ENCODE peak calls at places on chromosomes 13 and 19, in five cellular contexts. One of them, this sample, is unnamed.

GRCh38 chr13:73403362-73404150 is 344.8 kb downstream of the KLF5 start:
- DNase-seq in heart right ventricle: no peak
- DNase-seq in body of pancreas: no peak
- DNase-seq in CD8-positive, alpha-beta memory T cell: no peak
- DNase-seq in foreskin keratinocyte: no peak
- DNase-seq in this sample: no peak

GRCh38 chr13:27637289-27637626 is 15.6 kb downstream of the POLR1D start:
- DNase-seq in heart right ventricle: no peak
- DNase-seq in body of pancreas: no peak
- DNase-seq in CD8-positive, alpha-beta memory T cell: no peak
- DNase-seq in foreskin keratinocyte: no peak
- DNase-seq in this sample: no peak

GRCh38 chr19:19428746-19429145 is 23.3 kb downstream of the GATAD2A start:
- DNase-seq in heart right ventricle: no peak
- DNase-seq in body of pancreas: no peak
- DNase-seq in CD8-positive, alpha-beta memory T cell: no peak
- DNase-seq in foreskin keratinocyte: no peak
- DNase-seq in this sample: no peak

GRCh38 chr19:14048439-14049153 is 13.3 kb downstream of the PALM3 start:
- DNase-seq in heart right ventricle: peak; percentile 42
- DNase-seq in body of pancreas: peak; percentile 34
- DNase-seq in CD8-positive, alpha-beta memory T cell: peak; percentile 65
- DNase-seq in foreskin keratinocyte: no peak
- DNase-seq in this sample: no peak

GRCh38 chr19:38831142-38831605 is 420 bp downstream of the ECH1 start:
- DNase-seq in heart right ventricle: peak; percentile 54
- DNase-seq in body of pancreas: peak; percentile 87
- DNase-seq in CD8-positive, alpha-beta memory T cell: no peak
- DNase-seq in foreskin keratinocyte: no peak
- DNase-seq in this sample: no peak

GRCh38 chr13:99959538-99960230 is 11.9 kb downstream of the ZIC5 start:
- DNase-seq in heart right ventricle: no peak
- DNase-seq in body of pancreas: no peak
- DNase-seq in CD8-positive, alpha-beta memory T cell: no peak
- DNase-seq in foreskin keratinocyte: no peak
- DNase-seq in this sample: peak; percentile 26

GRCh38 chr13:95573226-95573625 is 20.7 kb downstream of the CLDN10 start:
- DNase-seq in heart right ventricle: no peak
- DNase-seq in body of pancreas: no peak
- DNase-seq in CD8-positive, alpha-beta memory T cell: no peak
- DNase-seq in foreskin keratinocyte: peak; percentile 14
- DNase-seq in this sample: peak; percentile 86

GRCh38 chr19:6066661-6067646 is 43.3 kb downstream of the RFX2 start:
- DNase-seq in heart right ventricle: peak; percentile 97
- DNase-seq in body of pancreas: peak; percentile 97
- DNase-seq in CD8-positive, alpha-beta memory T cell: no peak
- DNase-seq in foreskin keratinocyte: peak; percentile 68
- DNase-seq in this sample: peak; percentile 77

GRCh38 chr13:97344250-97345175 is 89.5 kb upstream of the RAP2A start:
- DNase-seq in heart right ventricle: peak; percentile 70
- DNase-seq in body of pancreas: peak; percentile 60
- DNase-seq in CD8-positive, alpha-beta memory T cell: peak; percentile 12
- DNase-seq in foreskin keratinocyte: no peak
- DNase-seq in this sample: no peak

GRCh38 chr13:39451860-39452301 is 151.1 kb downstream of the LHFPL6 start:
- DNase-seq in heart right ventricle: peak; percentile 63
- DNase-seq in body of pancreas: peak; percentile 25
- DNase-seq in CD8-positive, alpha-beta memory T cell: no peak
- DNase-seq in foreskin keratinocyte: no peak
- DNase-seq in this sample: no peak

GRCh38 chr19:35403116-35403760 is 32.4 kb downstream of the GPR42 start:
- DNase-seq in heart right ventricle: no peak
- DNase-seq in body of pancreas: no peak
- DNase-seq in CD8-positive, alpha-beta memory T cell: no peak
- DNase-seq in foreskin keratinocyte: no peak
- DNase-seq in this sample: no peak

GRCh38 chr13:40164137-40164536 is 502.3 kb downstream of the FOXO1 start:
- DNase-seq in heart right ventricle: no peak
- DNase-seq in body of pancreas: no peak
- DNase-seq in CD8-positive, alpha-beta memory T cell: no peak
- DNase-seq in foreskin keratinocyte: no peak
- DNase-seq in this sample: no peak

GRCh38 chr13:100454876-100455275 is 133.7 kb downstream of the GGACT start:
- DNase-seq in heart right ventricle: no peak
- DNase-seq in body of pancreas: no peak
- DNase-seq in CD8-positive, alpha-beta memory T cell: no peak
- DNase-seq in foreskin keratinocyte: peak; percentile 46
- DNase-seq in this sample: no peak

GRCh38 chr19:36423925-36424324 is 5.5 kb upstream of the ZFP82 start:
- DNase-seq in heart right ventricle: no peak
- DNase-seq in body of pancreas: no peak
- DNase-seq in CD8-positive, alpha-beta memory T cell: no peak
- DNase-seq in foreskin keratinocyte: no peak
- DNase-seq in this sample: no peak

GRCh38 chr13:97866346-97866745 is 87.1 kb upstream of the IPO5 start:
- DNase-seq in heart right ventricle: no peak
- DNase-seq in body of pancreas: no peak
- DNase-seq in CD8-positive, alpha-beta memory T cell: no peak
- DNase-seq in foreskin keratinocyte: peak; percentile 33
- DNase-seq in this sample: no peak

GRCh38 chr13:112972258-112972657 is 3.2 kb downstream of the MCF2L start:
- DNase-seq in heart right ventricle: no peak
- DNase-seq in body of pancreas: no peak
- DNase-seq in CD8-positive, alpha-beta memory T cell: no peak
- DNase-seq in foreskin keratinocyte: no peak
- DNase-seq in this sample: peak; percentile 4

GRCh38 chr13:112970552-112971287 is 1.7 kb downstream of the MCF2L start:
- DNase-seq in heart right ventricle: no peak
- DNase-seq in body of pancreas: peak; percentile 6
- DNase-seq in CD8-positive, alpha-beta memory T cell: no peak
- DNase-seq in foreskin keratinocyte: no peak
- DNase-seq in this sample: peak; percentile 23

GRCh38 chr13:112972867-112973576 is 4.0 kb downstream of the MCF2L start:
- DNase-seq in heart right ventricle: no peak
- DNase-seq in body of pancreas: peak; percentile 17
- DNase-seq in CD8-positive, alpha-beta memory T cell: no peak
- DNase-seq in foreskin keratinocyte: no peak
- DNase-seq in this sample: peak; percentile 17

GRCh38 chr13:112969692-112970338 is 801 bp downstream of the MCF2L start:
- DNase-seq in heart right ventricle: no peak
- DNase-seq in body of pancreas: peak; percentile 6
- DNase-seq in CD8-positive, alpha-beta memory T cell: no peak
- DNase-seq in foreskin keratinocyte: no peak
- DNase-seq in this sample: peak; percentile 6

GRCh38 chr13:112971288-112971643 is 2.3 kb downstream of the MCF2L start:
- DNase-seq in heart right ventricle: no peak
- DNase-seq in body of pancreas: peak; percentile 15
- DNase-seq in CD8-positive, alpha-beta memory T cell: no peak
- DNase-seq in foreskin keratinocyte: no peak
- DNase-seq in this sample: peak; percentile 20
- H3K27me3 ChIP-seq in heart right ventricle: no peaks in the 10 kb centered on the region
- H3K27me3 ChIP-seq in body of pancreas: no peaks in the 10 kb centered on the region
- H3K27me3 ChIP-seq in CD8-positive, alpha-beta memory T cell: no peaks in the 10 kb centered on the region
- H3K27me3 ChIP-seq in foreskin keratinocyte: peaks cover 50% of the 10 kb centered on the region
- H3K27me3 ChIP-seq in this sample: peaks cover 49% of the 10 kb centered on the region

GRCh38 chr19:4152241-4152998 is 1.0 kb upstream of the CREB3L3 start:
- DNase-seq in heart right ventricle: no peak
- DNase-seq in body of pancreas: no peak
- DNase-seq in CD8-positive, alpha-beta memory T cell: no peak
- DNase-seq in foreskin keratinocyte: no peak
- DNase-seq in this sample: no peak
- H3K27me3 ChIP-seq in heart right ventricle: peaks cover 59% of the 10 kb centered on the region
- H3K27me3 ChIP-seq in body of pancreas: no peaks in the 10 kb centered on the region
- H3K27me3 ChIP-seq in CD8-positive, alpha-beta memory T cell: no peaks in the 10 kb centered on the region
- H3K27me3 ChIP-seq in foreskin keratinocyte: peaks cover 7% of the 10 kb centered on the region
- H3K27me3 ChIP-seq in this sample: no peaks in the 10 kb centered on the region

DNA sequence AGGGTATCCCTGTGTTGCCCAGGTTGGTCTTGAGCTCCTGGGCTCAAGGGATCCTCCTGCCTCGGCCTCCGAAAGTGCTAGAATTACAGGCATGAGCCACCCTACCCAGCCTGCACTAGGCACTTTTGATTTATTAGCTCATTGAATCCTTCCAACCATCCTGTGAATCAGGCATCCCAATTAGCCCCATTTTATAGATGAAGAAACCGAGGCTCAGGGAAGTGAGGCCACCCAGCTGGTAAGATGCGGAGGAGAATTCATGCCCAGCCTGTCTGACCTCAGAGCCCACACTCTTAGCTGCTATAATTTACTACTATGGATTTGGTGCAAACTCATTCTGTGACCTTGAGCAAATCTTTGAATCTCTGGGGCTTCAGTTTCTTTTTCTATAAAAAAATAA is 17.8 kb upstream of the CACNG8 start:
- DNase-seq in heart right ventricle: no peak
- DNase-seq in body of pancreas: no peak
- DNase-seq in CD8-positive, alpha-beta memory T cell: no peak
- DNase-seq in foreskin keratinocyte: no peak
- DNase-seq in this sample: no peak
- H3K27me3 ChIP-seq in heart right ventricle: peaks cover 53% of the 10 kb centered on the region
- H3K27me3 ChIP-seq in body of pancreas: no peaks in the 10 kb centered on the region
- H3K27me3 ChIP-seq in CD8-positive, alpha-beta memory T cell: no peaks in the 10 kb centered on the region
- H3K27me3 ChIP-seq in foreskin keratinocyte: peaks cover 14% of the 10 kb centered on the region
- H3K27me3 ChIP-seq in this sample: peaks cover 37% of the 10 kb centered on the region

DNA sequence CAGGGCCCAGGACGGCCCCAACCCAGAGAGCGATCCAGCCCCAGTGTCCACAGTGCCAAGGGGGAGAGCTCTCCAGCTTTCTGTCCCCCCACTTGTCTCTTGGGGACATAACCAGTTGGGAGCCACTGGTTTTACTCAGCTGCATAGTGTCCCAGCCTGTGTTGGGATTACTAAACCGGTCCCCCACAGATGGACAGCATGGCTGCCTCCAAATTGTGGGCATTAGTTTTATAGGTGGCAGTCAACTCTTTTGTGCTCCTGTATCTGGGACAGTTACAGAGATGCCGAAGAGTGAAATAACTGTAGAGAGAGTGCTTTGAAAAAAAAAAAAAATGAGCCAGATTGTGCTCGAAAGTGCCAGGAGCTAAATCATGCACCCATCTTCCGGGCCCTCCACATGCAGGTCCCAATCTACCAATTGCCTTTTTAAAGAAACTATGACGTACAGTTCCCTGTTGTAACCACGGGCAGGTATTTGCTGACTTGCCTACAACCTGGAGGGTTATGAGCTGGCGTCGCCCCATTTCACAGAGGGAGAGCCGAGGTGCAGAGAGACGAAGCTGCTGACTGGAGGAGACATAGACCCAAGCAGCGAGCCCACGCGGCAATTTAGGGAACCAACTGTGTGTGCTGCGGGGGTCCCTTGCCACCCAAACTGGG is 2.4 kb upstream of the NFIC start:
- DNase-seq in heart right ventricle: no peak
- DNase-seq in body of pancreas: peak; percentile 43
- DNase-seq in CD8-positive, alpha-beta memory T cell: no peak
- DNase-seq in foreskin keratinocyte: no peak
- DNase-seq in this sample: no peak
- H3K27me3 ChIP-seq in heart right ventricle: no peaks in the 10 kb centered on the region
- H3K27me3 ChIP-seq in body of pancreas: no peaks in the 10 kb centered on the region
- H3K27me3 ChIP-seq in CD8-positive, alpha-beta memory T cell: no peaks in the 10 kb centered on the region
- H3K27me3 ChIP-seq in foreskin keratinocyte: peaks cover 1% of the 10 kb centered on the region
- H3K27me3 ChIP-seq in this sample: no peaks in the 10 kb centered on the region

This sample was measured in RWPE2.